ENCODE peak calls at places on chromosomes 7 and 10, in six cellular contexts. Z is hepatocyte, N is gastrocnemius medialis, P is psoas muscle, J is GM23338, L is A549. C is an unnamed sample. For H3K4me1, the result is how much of the 10 kb centered on the place peaks cover.

GRCh38 chr10:3972460-3973366 is 187.7 kb upstream of the KLF6 start:
- DNase-seq in Z (no peak), N (no peak), J (no peak), L (no peak), P (no peak), C (no peak)

GRCh38 chr10:132989476-132990415 is 47.4 kb upstream of the CFAP46 start:
- DNase-seq in Z (no peak), L (no peak), P (no peak), J (no peak), N (no peak), C (no peak)

GRCh38 chr7:81549484-81550016 is 220.3 kb downstream of the HGF start:
- DNase-seq in N (no peak), P (no peak), J (peak), L (no peak), Z (no peak), C (peak)

GRCh38 chr10:73529089-73529832 is 33.4 kb upstream of the PPP3CB start:
- DNase-seq in P (peak), N (peak), L (peak), Z (peak), J (peak), C (peak)

GRCh38 chr10:2700626-2701305 is 366.6 kb upstream of the PFKP start:
- DNase-seq in L (no peak), P (no peak), J (no peak), Z (no peak), N (no peak), C (no peak)

GRCh38 chr7:119943932-119944600 is 328.9 kb upstream of the KCND2 start:
- DNase-seq in P (no peak), N (no peak), Z (no peak), J (no peak), L (no peak), C (no peak)

GRCh38 chr7:84025332-84025927 is 169.2 kb downstream of the SEMA3A start:
- DNase-seq in N (no peak), P (no peak), J (peak), L (peak), Z (peak), C (no peak)

GRCh38 chr10:125788156-125789034 is 12.8 kb upstream of the MMP21 start:
- DNase-seq in P (no peak), N (no peak), J (no peak), L (no peak), Z (no peak), C (peak)

GRCh38 chr10:119644215-119644826 is 6.9 kb upstream of the BAG3 start:
- DNase-seq in Z (peak), N (no peak), J (peak), L (no peak), P (no peak), C (peak)

GRCh38 chr7:101947899-101948298 is 130.5 kb downstream of the CUX1 start:
- DNase-seq in L (no peak), P (peak), N (no peak), Z (peak), J (peak), C (no peak)

GRCh38 chr10:107579970-107580369 is 415.5 kb upstream of the SORCS1 start:
- DNase-seq in Z (no peak), P (no peak), L (no peak), J (no peak), N (no peak), C (no peak)

GRCh38 chr7:75943864-75944263 is 28.9 kb downstream of the POR start:
- DNase-seq in J (no peak), N (no peak), P (no peak), Z (peak), L (peak), C (no peak)
- H3K27ac ChIP-seq in J (no peak), N (peak), P (no peak), Z (peak), L (peak), C (no peak)

DNA sequence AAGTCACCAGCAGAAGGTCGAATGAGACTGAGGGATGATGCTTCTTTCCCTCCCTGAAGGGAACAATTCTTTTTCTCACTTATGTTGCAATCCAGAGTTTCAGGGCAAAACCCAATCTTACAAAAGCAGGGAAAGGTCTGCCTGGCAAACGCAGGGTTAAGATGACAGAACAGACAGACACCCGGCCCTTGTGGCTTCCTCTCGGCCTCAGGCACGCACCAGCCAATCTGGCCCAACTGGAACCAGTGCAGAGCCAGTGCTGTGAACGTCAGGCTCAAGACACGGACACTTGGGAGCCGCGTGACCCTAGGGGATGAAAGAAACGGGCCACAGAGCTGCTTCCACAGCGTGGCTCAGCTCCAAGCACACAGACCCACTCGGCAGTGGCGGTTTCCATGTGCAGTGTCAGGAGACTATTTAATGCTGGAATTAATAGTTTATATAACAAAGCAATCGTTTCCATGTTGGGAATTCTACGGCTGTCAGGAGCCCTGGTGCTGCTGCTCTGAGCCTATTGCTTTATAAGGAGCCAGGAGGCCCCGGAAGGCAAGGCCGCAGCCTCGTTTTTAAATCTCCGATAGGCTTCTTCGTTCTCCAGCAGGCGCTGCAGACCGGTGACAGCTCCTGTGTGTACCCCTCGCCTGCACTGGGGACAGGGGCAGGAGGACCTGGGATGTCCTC is 198.4 kb downstream of the DIP2C start:
- DNase-seq in Z (peak), L (no peak), N (peak), P (peak), J (peak), C (no peak)
- H3K4me1 ChIP-seq in Z (under half), L (under half), N (half or more), P (half or more), J (under half), C (under half)

GRCh38 chr10:79066460-79067240 is 2.1 kb upstream of the ZMIZ1 start:
- DNase-seq in L (peak), J (peak), P (no peak), N (no peak), Z (peak), C (peak)
- TF ChIP-seq CTCF in L (peak), J (peak), P (peak), N (peak), Z (peak), C (peak)

DNA sequence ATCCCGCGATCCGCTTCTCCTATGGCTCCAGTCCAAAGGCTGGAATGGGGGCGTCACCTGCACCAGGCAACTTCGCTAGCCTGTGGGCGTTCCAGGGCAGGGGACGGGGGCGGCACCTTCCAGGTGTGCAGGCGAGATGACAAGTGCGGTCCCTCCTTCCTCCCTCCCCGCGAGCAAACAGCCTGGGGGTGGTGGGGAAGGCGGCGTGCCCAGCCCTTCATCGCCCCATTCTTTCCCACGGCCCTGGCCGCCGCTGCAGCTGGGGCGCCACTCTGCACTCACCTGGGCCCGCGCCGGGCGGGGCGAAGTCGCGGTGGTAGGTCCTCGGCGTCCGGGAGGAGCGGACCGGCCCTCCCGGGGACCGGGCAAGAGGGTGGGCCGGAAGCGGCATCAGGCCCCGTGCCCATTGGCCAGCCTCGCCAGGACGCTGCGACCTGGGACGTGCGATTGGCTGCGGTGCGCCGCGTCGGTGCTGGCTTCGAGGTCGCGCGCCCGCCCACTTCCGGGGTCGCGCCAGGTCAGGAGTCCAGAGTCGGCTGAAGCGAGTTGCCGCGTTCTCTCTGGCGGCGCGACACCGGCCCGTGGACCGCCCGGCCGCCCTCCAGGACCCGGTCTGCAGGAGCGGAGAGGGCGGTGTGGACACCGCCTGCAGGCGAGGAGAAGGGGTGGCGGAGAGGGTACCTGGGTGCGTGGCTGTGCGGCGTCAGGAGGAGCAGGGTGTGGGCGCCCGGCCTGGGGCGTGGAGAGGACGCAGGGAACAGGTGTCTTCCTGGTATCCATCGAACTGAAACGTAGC is at the start of gene TECPR1:
- DNase-seq in N (peak), P (peak), L (peak), J (peak), Z (peak), C (peak)
- H3K27ac ChIP-seq in N (peak), P (peak), L (peak), J (peak), Z (peak), C (peak)

DNA sequence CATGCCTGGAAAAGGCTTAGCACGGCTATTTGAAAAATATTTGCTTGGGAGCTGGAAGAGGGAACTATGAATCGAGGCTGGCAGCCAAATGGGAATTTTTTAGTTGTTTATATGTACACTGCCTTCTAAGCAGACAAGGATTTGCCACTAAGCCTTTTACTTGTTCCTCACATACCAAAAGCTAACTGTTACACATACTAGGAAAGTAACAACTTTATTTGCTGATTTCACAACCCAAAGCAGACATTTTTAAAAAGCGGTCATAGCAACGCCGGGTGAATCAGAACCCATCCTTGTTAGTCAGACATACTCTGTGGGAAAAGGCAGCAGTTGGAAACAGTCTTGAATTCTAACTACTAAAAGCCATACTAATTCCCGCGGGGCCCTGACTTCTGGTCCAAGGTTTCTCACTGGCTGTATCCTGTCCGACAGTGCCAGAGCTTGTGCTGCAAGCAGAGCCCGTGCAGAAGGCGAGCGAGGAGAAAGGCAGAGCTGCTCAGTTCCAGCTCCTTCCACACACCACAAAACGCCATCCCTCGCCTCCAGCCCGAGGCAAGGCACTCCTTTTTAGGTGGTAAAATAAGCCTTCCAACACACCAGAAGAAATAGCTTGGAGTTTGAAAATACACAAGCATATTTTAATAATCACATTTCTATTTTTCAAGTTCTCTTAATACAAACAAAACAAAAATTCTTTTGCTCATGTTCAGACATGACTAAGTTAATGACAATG is 89.2 kb downstream of the RNF216 start:
- DNase-seq in L (peak), Z (peak), P (peak), J (no peak), N (peak), C (no peak)
- H3K4me1 ChIP-seq in L (half or more), Z (half or more), P (half or more), J (under half), N (half or more), C (under half)

GRCh38 chr7:37212051-37212450 is 236.6 kb downstream of the ELMO1 start:
- DNase-seq in P (no peak), L (no peak), Z (no peak), N (no peak), J (no peak), C (no peak)

GRCh38 chr7:37211097-37211496 is 237.6 kb downstream of the ELMO1 start:
- DNase-seq in N (peak), Z (peak), P (peak), J (no peak), L (no peak), C (no peak)

GRCh38 chr7:37206192-37206591 is 242.5 kb downstream of the ELMO1 start:
- DNase-seq in Z (no peak), N (no peak), L (no peak), P (no peak), J (no peak), C (no peak)

GRCh38 chr7:37205451-37205850 is 243.2 kb downstream of the ELMO1 start:
- DNase-seq in J (no peak), L (no peak), Z (no peak), P (no peak), N (no peak), C (no peak)

GRCh38 chr7:37208528-37208927 is 240.1 kb downstream of the ELMO1 start:
- DNase-seq in Z (peak), J (peak), P (peak), N (peak), L (peak), C (peak)
- TF ChIP-seq CTCF in Z (peak), J (peak), P (peak), N (no peak), L (peak), C (peak)

C was measured in endodermal cell.